ENCODE peak calls at places on chromosome 4, in ten cellular contexts. T is DMS53; B is CD8-positive, alpha-beta T cell; S is activated CD8-positive, alpha-beta memory T cell treated with anti-CD3 and anti-CD28 coated beads for 48 hours; X is NAMALWA; V is GM12891; N is epithelial cell of esophagus; Z is iris pigment epithelial cell; H is brain microvascular endothelial cell; U is GM23338. F is an unnamed sample.

GRCh38 chr4:145625677-145626622 is 6.8 kb downstream of the MMAA start:
- DNase-seq in H (no peak), N (no peak), T (no peak), S (no peak), X (no peak), V (no peak), U (no peak), B (no peak), Z (no peak), F (no peak)

GRCh38 chr4:24118031-24118430 is 228.2 kb upstream of the PPARGC1A start:
- DNase-seq in N (no peak), X (no peak), B (no peak), V (no peak), Z (no peak), S (no peak), H (no peak), T (no peak), U (no peak), F (no peak)

GRCh38 chr4:78527103-78527502 is 24.5 kb upstream of the ANXA3 start:
- DNase-seq in Z (no peak), B (no peak), V (no peak), X (no peak), T (no peak), U (no peak), H (no peak), N (no peak), S (no peak), F (no peak)

GRCh38 chr4:169658196-169658595 is 37.8 kb downstream of the CLCN3 start:
- DNase-seq in H (no peak), S (no peak), X (no peak), T (peak), U (no peak), B (no peak), N (peak), Z (no peak), V (no peak), F (no peak)

GRCh38 chr4:99536148-99536728 is 25.4 kb downstream of the C4orf17 start:
- DNase-seq in Z (no peak), N (no peak), X (no peak), T (no peak), U (no peak), V (no peak), B (no peak), H (no peak), S (no peak), F (no peak)

GRCh38 chr4:7030856-7031255 is 12.3 kb upstream of the TADA2B start:
- DNase-seq in Z (no peak), T (no peak), B (no peak), H (no peak), S (no peak), U (no peak), X (no peak), V (no peak), N (no peak), F (no peak)

GRCh38 chr4:84870398-84871163 is 95.9 kb downstream of the WDFY3 start:
- DNase-seq in B (no peak), S (no peak), H (peak), T (no peak), X (no peak), Z (peak), U (peak), V (no peak), N (peak), F (no peak)

GRCh38 chr4:170423137-170423536 is 333.4 kb upstream of the AADAT start:
- DNase-seq in V (no peak), S (no peak), X (no peak), B (no peak), N (peak), U (no peak), H (peak), Z (peak), T (no peak), F (no peak)

GRCh38 chr4:7027913-7028312 is 15.3 kb upstream of the TADA2B start:
- DNase-seq in U (no peak), N (no peak), Z (no peak), S (no peak), X (no peak), V (no peak), T (no peak), B (no peak), H (no peak), F (no peak)

GRCh38 chr4:150278206-150278605 is 200.0 kb downstream of the DCLK2 start:
- DNase-seq in B (no peak), U (no peak), S (no peak), N (no peak), V (no peak), H (no peak), X (no peak), Z (no peak), T (no peak), F (no peak)

GRCh38 chr4:183798921-183799307 is 106.2 kb upstream of the STOX2 start:
- DNase-seq in B (no peak), S (no peak), H (no peak), V (no peak), N (peak), T (peak), X (no peak), U (peak), Z (no peak), F (no peak)

GRCh38 chr4:56762484-56763250 is 58.8 kb downstream of the SPINK2 start:
- DNase-seq in S (no peak), V (no peak), T (no peak), H (no peak), X (no peak), N (peak), B (no peak), U (no peak), Z (peak), F (no peak)

GRCh38 chr4:53015681-53016080 is 153.6 kb downstream of the RASL11B start:
- DNase-seq in V (no peak), N (peak), B (no peak), X (peak), Z (peak), H (peak), U (peak), S (no peak), T (peak), F (no peak)

GRCh38 chr4:183118141-183118540 is 19.1 kb downstream of the WWC2 start:
- DNase-seq in B (no peak), X (no peak), S (no peak), Z (no peak), V (no peak), H (no peak), N (no peak), U (no peak), T (no peak), F (no peak)

GRCh38 chr4:56134272-56134671 is 185.5 kb downstream of the CEP135 start:
- DNase-seq in Z (peak), U (peak), S (no peak), N (no peak), B (no peak), X (no peak), V (no peak), H (peak), T (no peak), F (no peak)

GRCh38 chr4:21470531-21470930 is 478.0 kb downstream of the KCNIP4 start:
- DNase-seq in H (peak), X (no peak), T (peak), B (no peak), N (peak), Z (peak), U (no peak), S (no peak), V (no peak), F (no peak)